ENCODE peak calls at places on chromosomes 5 and 9, in seven cellular contexts. S is IMR-90; I is aorta; Y is Peyer's patch; M is CD4-positive, alpha-beta memory T cell; X is mammary epithelial cell; Z is ovary. K is an unnamed sample. For H3K9me3, the result is how much of the 10 kb centered on the place peaks cover.

GRCh38 chr5:149594206-149594895 is 13.1 kb downstream of the ARHGEF37 start:
- DNase-seq in X (no peak), I (no peak), M (no peak), S (no peak), Z (no peak), Y (no peak), K (no peak)

GRCh38 chr5:79396265-79396664 is 117.7 kb downstream of the HOMER1 start:
- DNase-seq in X (peak), Y (no peak), S (peak), Z (no peak), I (no peak), M (no peak), K (no peak)

GRCh38 chr5:135662104-135662503 is 83.3 kb upstream of the CXCL14 start:
- DNase-seq in M (no peak), X (no peak), S (no peak), Z (no peak), Y (no peak), I (no peak), K (no peak)

GRCh38 chr5:39014544-39014943 is 59.7 kb downstream of the RICTOR start:
- DNase-seq in X (no peak), S (peak), Z (no peak), Y (no peak), I (no peak), M (no peak), K (no peak)

GRCh38 chr9:121289554-121290370 is 21.8 kb downstream of the GSN start:
- DNase-seq in Z (peak), X (no peak), I (peak), M (no peak), S (no peak), Y (peak), K (no peak)

GRCh38 chr5:172768573-172769323 is 2.2 kb downstream of the DUSP1 start:
- DNase-seq in S (peak), Z (peak), Y (peak), I (peak), X (peak), M (peak), K (no peak)

GRCh38 chr9:95771556-95772280 is 103.8 kb upstream of the ERCC6L2 start:
- DNase-seq in Y (no peak), X (no peak), M (no peak), Z (peak), I (no peak), S (peak), K (no peak)

GRCh38 chr9:94014066-94014654 is 59.0 kb upstream of the BARX1 start:
- DNase-seq in Z (no peak), X (peak), I (no peak), S (peak), M (no peak), Y (no peak), K (no peak)

GRCh38 chr9:126689027-126689825 is 75.5 kb downstream of the LMX1B start:
- DNase-seq in M (no peak), Z (no peak), S (no peak), X (no peak), I (no peak), Y (no peak), K (no peak)

GRCh38 chr5:55857247-55857640 is 6.1 kb downstream of the IL31RA start:
- DNase-seq in Y (no peak), M (no peak), Z (no peak), X (no peak), S (no peak), I (no peak), K (no peak)

GRCh38 chr9:8904971-8905370 is 1105.4 kb upstream of the DMAC1 start:
- DNase-seq in X (no peak), S (no peak), M (no peak), I (no peak), Y (no peak), Z (no peak), K (no peak)

GRCh38 chr9:132622144-132622543 is 39.7 kb downstream of the BARHL1 start:
- DNase-seq in X (peak), S (peak), Z (no peak), M (no peak), I (no peak), Y (no peak), K (no peak)

GRCh38 chr5:76689321-76690026 is 26.5 kb upstream of the F2R start:
- DNase-seq in Z (no peak), X (peak), Y (no peak), M (no peak), S (peak), I (no peak), K (no peak)

GRCh38 chr9:129619787-129620668 is 873 bp downstream of the C9orf50 start:
- DNase-seq in Z (no peak), X (no peak), I (no peak), S (peak), M (no peak), Y (no peak), K (no peak)

GRCh38 chr5:43006411-43007202 is 33.5 kb downstream of the ANXA2R start:
- DNase-seq in X (no peak), S (peak), Y (no peak), I (no peak), M (no peak), Z (no peak), K (no peak)

GRCh38 chr9:106450549-106450948 is 412.4 kb upstream of the ZNF462 start:
- DNase-seq in Z (no peak), Y (no peak), S (no peak), M (no peak), X (no peak), I (no peak), K (no peak)

GRCh38 chr5:27592231-27592630 is 553.8 kb upstream of the CDH9 start:
- DNase-seq in I (no peak), Z (no peak), X (peak), Y (no peak), M (no peak), S (no peak), K (no peak)

GRCh38 chr5:106140101-106140500 is 1530.6 kb downstream of the EFNA5 start:
- DNase-seq in Y (no peak), I (no peak), X (no peak), M (no peak), S (peak), Z (no peak), K (no peak)

GRCh38 chr5:107817951-107818350 is 147.2 kb upstream of the EFNA5 start:
- DNase-seq in M (no peak), Y (no peak), I (no peak), X (no peak), S (no peak), Z (no peak), K (no peak)

GRCh38 chr5:95903838-95904237 is 57.8 kb downstream of the ELL2 start:
- DNase-seq in I (no peak), X (no peak), Y (no peak), M (no peak), S (no peak), Z (no peak), K (no peak)

GRCh38 chr5:53479656-53480473 is 564 bp upstream of the FST start:
- DNase-seq in Y (peak), S (peak), X (peak), I (peak), Z (peak), M (peak), K (no peak)

GRCh38 chr5:135851186-135851906 is 16.9 kb downstream of the SLC25A48 start:
- DNase-seq in I (no peak), S (no peak), Y (peak), Z (no peak), M (no peak), X (no peak), K (no peak)

GRCh38 chr5:123455640-123456039 is 32.4 kb upstream of the CEP120 start:
- DNase-seq in Y (no peak), Z (no peak), S (no peak), M (no peak), I (no peak), X (no peak), K (no peak)

GRCh38 chr9:69433426-69433825 is 108.4 kb downstream of the ENTREP1 start:
- DNase-seq in S (peak), M (no peak), X (peak), Y (no peak), I (no peak), Z (no peak), K (no peak)

GRCh38 chr9:136311433-136312375 is 7.8 kb upstream of the CCDC187 start:
- DNase-seq in Z (no peak), M (no peak), S (no peak), Y (peak), X (no peak), I (no peak), K (no peak)

GRCh38 chr9:130112244-130113151 is 58.8 kb downstream of the GPR107 start:
- DNase-seq in X (no peak), Y (no peak), M (no peak), Z (no peak), I (peak), S (peak), K (no peak)

GRCh38 chr5:78649816-78650561 is 1.4 kb upstream of the LHFPL2 start:
- DNase-seq in I (no peak), X (peak), M (no peak), S (peak), Z (no peak), Y (no peak), K (no peak)

GRCh38 chr5:126852916-126853315 is 76.0 kb downstream of the LMNB1 start:
- DNase-seq in X (no peak), S (no peak), M (no peak), I (no peak), Z (no peak), Y (no peak), K (no peak)

GRCh38 chr5:67537439-67538342 is 341.1 kb upstream of the CD180 start:
- DNase-seq in X (peak), Y (no peak), Z (no peak), S (no peak), I (no peak), M (no peak), K (no peak)

GRCh38 chr5:176671890-176672615 is 24.8 kb downstream of the TSPAN17 start:
- DNase-seq in Z (no peak), I (no peak), Y (no peak), M (no peak), S (no peak), X (no peak), K (no peak)

GRCh38 chr5:109146611-109147010 is 263.2 kb downstream of the PJA2 start:
- DNase-seq in Y (no peak), X (no peak), S (peak), Z (no peak), I (no peak), M (no peak), K (no peak)

GRCh38 chr5:102090770-102091169 is 205.3 kb downstream of the SLCO4C1 start:
- DNase-seq in S (no peak), X (no peak), I (no peak), Z (no peak), Y (no peak), M (no peak), K (no peak)

GRCh38 chr9:38380872-38381534 is 11.5 kb upstream of the ALDH1B1 start:
- DNase-seq in Y (peak), X (no peak), I (no peak), S (no peak), M (no peak), Z (no peak), K (no peak)

GRCh38 chr5:170011751-170012150 is 31.5 kb upstream of the INSYN2B start:
- DNase-seq in I (no peak), S (no peak), X (peak), M (no peak), Y (no peak), Z (no peak), K (no peak)

GRCh38 chr5:126490167-126490937 is 67.1 kb downstream of the GRAMD2B start:
- DNase-seq in I (no peak), Y (no peak), M (no peak), Z (no peak), X (no peak), S (no peak), K (no peak)

GRCh38 chr5:133738271-133738670 is 125.9 kb upstream of the FSTL4 start:
- DNase-seq in S (no peak), X (peak), M (no peak), Z (no peak), Y (no peak), I (no peak), K (no peak)

GRCh38 chr5:100562821-100563220 is 27.6 kb downstream of the FAM174A start:
- DNase-seq in Y (no peak), Z (no peak), X (no peak), I (no peak), M (no peak), S (no peak), K (no peak)

GRCh38 chr5:149264432-149265069 is 7.1 kb upstream of the AFAP1L1 start:
- DNase-seq in Z (no peak), I (peak), Y (peak), X (peak), M (peak), S (no peak), K (peak)

GRCh38 chr5:153619706-153620105 is 129.2 kb downstream of the GRIA1 start:
- DNase-seq in Y (no peak), X (peak), Z (no peak), M (no peak), S (peak), I (no peak), K (no peak)

GRCh38 chr9:101417389-101417788 is 18.2 kb downstream of the ALDOB start:
- DNase-seq in X (no peak), Z (no peak), S (no peak), I (no peak), Y (no peak), M (no peak), K (no peak)
- H3K9me3 ChIP-seq in X (under half), Z (under half), S (under half), I (under half), Y (under half), M (under half), K (under half)

GRCh38 chr9:113057193-113057592 is 669 bp upstream of the ZFP37 start:
- DNase-seq in I (no peak), S (no peak), X (no peak), Z (no peak), M (no peak), Y (no peak), K (no peak)
- H3K9me3 ChIP-seq in I (under half), S (under half), X (under half), Z (under half), M (under half), Y (half or more), K (under half)

DNA sequence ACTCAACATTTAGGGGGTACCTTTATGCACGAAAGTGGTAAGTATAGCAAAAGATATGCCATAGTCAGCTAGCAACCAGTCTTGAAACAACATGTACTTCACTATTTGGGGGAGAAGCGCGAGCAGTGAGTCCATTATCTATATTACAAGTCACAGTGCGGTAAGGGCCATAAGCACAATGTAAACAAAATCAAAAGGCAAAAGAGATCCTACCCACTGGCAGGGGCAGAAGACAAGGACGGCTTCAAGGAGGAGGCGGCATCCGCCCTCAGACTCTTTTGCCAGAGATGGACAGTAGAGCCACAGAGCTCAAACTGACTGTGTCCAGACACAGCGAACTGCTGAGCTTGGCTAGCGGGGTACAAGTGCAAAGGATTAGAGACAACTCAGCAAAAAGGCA is 9.6 kb downstream of the MAPK9 start:
- DNase-seq in X (no peak), Y (no peak), I (no peak), Z (no peak), M (no peak), S (no peak), K (no peak)
- H3K9me3 ChIP-seq in X (under half), Y (under half), I (under half), Z (under half), M (under half), S (under half), K (under half)

DNA sequence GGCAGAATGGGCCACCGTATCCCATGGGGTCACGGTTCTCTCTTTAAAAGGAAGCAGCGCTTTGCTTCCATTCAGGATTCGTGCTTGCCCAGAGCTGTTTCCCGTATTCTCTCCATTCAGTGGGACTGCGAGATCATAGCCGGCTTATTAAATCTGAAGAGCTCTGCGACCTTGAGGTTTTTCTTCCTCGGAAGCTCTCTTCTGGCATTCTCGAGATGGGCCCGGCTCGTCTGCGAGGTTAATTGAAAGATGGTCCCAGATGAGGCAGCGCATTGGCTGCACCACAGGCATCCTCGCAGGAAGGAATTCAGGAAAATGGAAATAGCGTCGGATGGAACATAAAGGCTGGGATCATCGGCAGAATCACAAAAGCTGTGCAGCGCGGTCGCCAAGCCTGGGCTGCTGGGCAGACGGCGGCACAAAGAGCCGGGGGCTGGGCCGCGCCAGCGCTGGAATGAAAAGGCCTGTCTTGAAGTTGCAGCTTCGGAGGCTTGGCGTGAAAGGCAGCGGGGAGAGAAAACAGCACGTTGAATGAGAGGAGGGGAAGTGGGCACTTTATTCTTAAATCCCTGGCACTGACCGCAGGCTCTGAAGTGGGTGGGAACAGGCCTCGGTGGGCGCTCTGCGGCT is 236.2 kb downstream of the IRX2 start:
- DNase-seq in X (no peak), S (no peak), Z (no peak), Y (no peak), I (no peak), M (no peak), K (no peak)
- H3K9me3 ChIP-seq in X (under half), S (half or more), Z (under half), Y (under half), I (under half), M (under half), K (under half)

GRCh38 chr5:179079165-179079987 is 19.2 kb downstream of the ZNF354C start:
- DNase-seq in S (no peak), Y (no peak), M (no peak), Z (no peak), I (no peak), X (peak), K (no peak)
- H3K9me3 ChIP-seq in S (half or more), Y (half or more), M (under half), Z (half or more), I (under half), X (half or more), K (under half)

DNA sequence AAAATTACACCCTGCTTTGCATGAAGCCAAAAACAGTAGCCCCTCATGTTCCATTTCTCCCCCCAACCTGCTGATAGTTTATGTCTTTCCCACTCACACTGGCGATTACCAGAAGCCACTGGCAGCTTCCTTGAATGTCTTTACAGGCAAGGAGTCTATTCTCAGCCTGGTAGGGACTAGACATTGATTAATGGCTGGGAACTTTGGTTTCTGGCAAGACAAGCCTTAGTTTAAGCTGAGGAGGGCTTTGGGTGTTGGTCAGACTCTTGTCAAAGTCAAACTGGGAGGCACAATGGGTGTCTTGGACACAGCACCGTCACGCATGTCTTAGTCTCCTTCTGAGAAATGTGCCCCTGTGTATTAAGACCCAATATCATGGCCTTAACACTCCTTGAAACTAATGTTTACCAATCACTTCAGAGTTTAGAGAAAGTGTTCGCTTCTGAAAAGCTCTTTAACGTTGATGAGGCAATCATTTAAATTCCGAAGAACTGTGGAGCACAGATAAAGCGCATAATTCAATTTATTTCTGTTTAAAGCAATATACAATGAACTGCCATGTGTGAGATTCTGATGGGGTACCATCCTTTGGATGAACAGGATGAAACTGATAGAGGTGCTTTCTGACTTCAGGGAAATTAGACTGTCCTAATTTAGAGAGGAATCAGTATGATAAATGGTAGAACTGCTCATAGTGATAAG is 53.9 kb upstream of the CPEB4 start:
- DNase-seq in Z (no peak), X (no peak), Y (no peak), I (no peak), M (no peak), S (no peak), K (no peak)
- H3K9me3 ChIP-seq in Z (under half), X (under half), Y (under half), I (under half), M (under half), S (under half), K (under half)

GRCh38 chr5:143390941-143391340 is 12.5 kb downstream of the NR3C1 start:
- DNase-seq in Z (no peak), I (no peak), M (no peak), X (no peak), Y (no peak), S (no peak), K (no peak)

GRCh38 chr5:143386725-143387124 is 16.8 kb downstream of the NR3C1 start:
- DNase-seq in Z (no peak), X (peak), Y (no peak), I (no peak), S (peak), M (no peak), K (no peak)

GRCh38 chr5:143383988-143384387 is 19.5 kb downstream of the NR3C1 start:
- DNase-seq in X (no peak), Z (no peak), M (no peak), S (no peak), Y (no peak), I (no peak), K (no peak)

GRCh38 chr5:143390258-143390657 is 13.2 kb downstream of the NR3C1 start:
- DNase-seq in M (no peak), S (no peak), I (no peak), Y (no peak), X (no peak), Z (no peak), K (no peak)

DNA sequence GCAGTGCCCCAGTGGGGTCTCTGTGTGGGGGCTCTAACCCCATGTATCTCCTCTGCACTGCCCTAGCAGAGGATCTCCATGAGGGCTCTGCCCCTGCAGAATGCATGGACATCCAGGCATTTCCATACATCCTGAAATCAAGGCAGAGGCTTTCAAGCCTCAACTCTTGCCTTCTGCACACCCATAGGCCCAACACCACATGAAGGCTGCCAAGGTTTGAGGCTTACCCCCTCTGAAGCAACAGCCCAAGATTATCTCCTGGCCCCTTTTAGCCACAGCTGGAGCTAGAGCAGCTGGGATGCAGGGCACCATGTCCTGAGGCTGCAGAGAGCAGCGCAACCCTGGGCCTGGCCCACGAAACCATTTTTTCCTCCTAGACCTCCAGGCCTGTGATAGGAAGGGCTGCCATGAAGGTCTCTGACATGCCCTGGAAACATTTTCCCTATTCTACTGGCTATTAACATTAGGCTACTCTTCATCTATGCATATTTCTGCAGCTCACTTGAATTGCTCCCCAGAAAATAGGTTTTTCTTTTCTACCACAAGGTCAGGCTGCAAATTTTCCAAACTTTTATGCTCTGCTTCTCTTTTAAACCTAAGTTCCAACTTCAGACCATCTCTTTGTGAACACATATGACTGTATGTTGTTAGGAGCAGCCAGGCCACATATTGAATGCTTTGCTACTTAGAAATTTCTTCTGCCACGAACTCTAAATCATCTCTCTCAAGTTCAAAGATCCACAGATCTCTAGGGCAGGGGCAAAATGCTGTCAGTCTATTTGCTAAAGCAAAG is 18.4 kb downstream of the NR3C1 start:
- DNase-seq in M (no peak), X (no peak), I (no peak), Y (no peak), S (no peak), Z (no peak), K (no peak)
- H3K9me3 ChIP-seq in M (under half), X (under half), I (under half), Y (under half), S (under half), Z (under half), K (under half)

K was measured in T-helper 17 cell.